ENCODE peak calls at places on chromosome X, in four cellular contexts. C is sigmoid colon, O is vagina, E is endothelial cell of umbilical vein. R is an unnamed sample. For H3K4me1, the result is how much of the 10 kb centered on the place peaks cover.

GRCh38 chrX:34612036-34612435 is 45.0 kb downstream of the TMEM47 start:
- DNase-seq in C (no peak), E (peak), O (no peak), R (no peak)

GRCh38 chrX:140064993-140065392 is 99.7 kb upstream of the CXorf66 start:
- DNase-seq in O (no peak), E (no peak), C (no peak), R (no peak)

GRCh38 chrX:54640103-54640428 is 110.0 kb downstream of the GNL3L start:
- DNase-seq in E (no peak), O (no peak), C (no peak), R (no peak)

GRCh38 chrX:24334473-24334872 is 20.6 kb upstream of the SUPT20HL2 start:
- DNase-seq in E (no peak), O (no peak), C (no peak), R (no peak)

GRCh38 chrX:3545901-3546300 is 167.5 kb downstream of the PRKX start:
- DNase-seq in C (no peak), E (no peak), O (no peak), R (no peak)

GRCh38 chrX:109635151-109635550 is 10.2 kb upstream of the KCNE5 start:
- DNase-seq in O (no peak), E (peak), C (no peak), R (no peak)

GRCh38 chrX:96182366-96182765 is 502.3 kb upstream of the DIAPH2 start:
- DNase-seq in C (no peak), E (peak), O (no peak), R (no peak)

GRCh38 chrX:68488657-68489056 is 10.2 kb upstream of the YIPF6 start:
- DNase-seq in O (no peak), C (no peak), E (no peak), R (no peak)

GRCh38 chrX:57134702-57135101 is 2.5 kb downstream of the SPIN2A start:
- DNase-seq in O (no peak), E (no peak), C (no peak), R (no peak)

GRCh38 chrX:19514791-19515614 is at the start of gene MAP3K15:
- DNase-seq in O (no peak), E (peak), C (no peak), R (no peak)

GRCh38 chrX:104310084-104310483 is 55.4 kb upstream of the ESX1 start:
- DNase-seq in C (no peak), O (no peak), E (peak), R (no peak)

GRCh38 chrX:105191878-105192277 is 28.6 kb downstream of the TEX13A start:
- DNase-seq in O (no peak), C (no peak), E (peak), R (no peak)

GRCh38 chrX:140821280-140821679 is 111.7 kb downstream of the LINC00632 start:
- DNase-seq in E (no peak), O (no peak), C (no peak), R (no peak)

GRCh38 chrX:72313757-72314156 is 8.0 kb upstream of the CITED1 start:
- DNase-seq in C (no peak), E (no peak), O (no peak), R (no peak)

GRCh38 chrX:5113128-5113527 is 1115.5 kb downstream of the NLGN4X start:
- DNase-seq in E (no peak), O (no peak), C (no peak), R (no peak)
- TF ChIP-seq CTCF in E (no peak), O (no peak), C (no peak), R (peak)

DNA sequence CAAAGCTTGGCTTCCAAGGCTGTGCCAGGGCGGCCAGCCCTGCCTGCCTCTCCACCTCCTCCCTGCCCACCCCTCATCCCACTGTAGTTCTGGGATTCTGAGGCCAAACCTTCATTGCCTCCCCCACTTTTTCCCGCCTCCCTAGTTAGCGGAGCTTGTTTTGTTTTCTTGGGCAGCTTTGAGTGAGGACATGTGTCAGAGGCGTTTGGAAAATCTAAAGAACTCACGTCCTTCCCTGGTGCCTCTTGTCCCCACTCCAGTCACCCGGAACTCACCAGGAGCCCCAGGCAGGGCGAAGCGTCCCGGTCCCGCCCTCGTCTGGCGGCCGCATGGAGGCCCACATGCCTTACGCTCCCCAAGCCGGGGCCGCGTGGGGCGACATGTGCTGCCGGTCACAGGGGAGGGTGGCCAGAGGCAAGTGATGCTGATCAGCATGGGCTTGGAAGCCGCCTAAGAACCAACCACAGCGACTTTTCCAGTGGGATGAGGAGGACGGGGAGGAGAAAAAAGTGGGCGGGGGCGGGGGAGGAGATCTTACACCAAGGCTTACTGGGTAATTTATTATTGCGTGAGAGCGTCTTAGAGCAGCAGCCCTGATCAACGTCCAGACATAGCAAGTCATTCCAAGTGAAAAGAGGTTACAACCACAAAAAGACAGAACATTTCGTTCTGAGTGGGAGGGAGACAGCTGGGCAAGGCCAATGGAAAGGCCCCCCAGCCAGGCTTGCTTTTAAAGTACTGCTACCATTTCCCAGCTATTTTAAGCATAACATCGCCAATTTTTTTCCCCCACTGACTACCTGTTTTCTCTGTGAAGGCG is 48.5 kb downstream of the PRPS1 start:
- DNase-seq in O (peak), C (peak), E (peak), R (peak)
- TF ChIP-seq POLR2A in O (peak), C (peak), E (no peak), R (peak)

GRCh38 chrX:39000802-39001201 is 199.5 kb downstream of the MID1IP1 start:
- DNase-seq in E (no peak), O (no peak), C (no peak), R (no peak)
- H3K4me1 ChIP-seq in E (under half), O (under half), C (under half), R (under half)

GRCh38 chrX:143081231-143081630 is 55.5 kb downstream of the SPANXN4 start:
- DNase-seq in O (no peak), E (no peak), C (no peak), R (no peak)
- TF ChIP-seq CTCF in O (no peak), E (no peak), C (no peak), R (no peak)

DNA sequence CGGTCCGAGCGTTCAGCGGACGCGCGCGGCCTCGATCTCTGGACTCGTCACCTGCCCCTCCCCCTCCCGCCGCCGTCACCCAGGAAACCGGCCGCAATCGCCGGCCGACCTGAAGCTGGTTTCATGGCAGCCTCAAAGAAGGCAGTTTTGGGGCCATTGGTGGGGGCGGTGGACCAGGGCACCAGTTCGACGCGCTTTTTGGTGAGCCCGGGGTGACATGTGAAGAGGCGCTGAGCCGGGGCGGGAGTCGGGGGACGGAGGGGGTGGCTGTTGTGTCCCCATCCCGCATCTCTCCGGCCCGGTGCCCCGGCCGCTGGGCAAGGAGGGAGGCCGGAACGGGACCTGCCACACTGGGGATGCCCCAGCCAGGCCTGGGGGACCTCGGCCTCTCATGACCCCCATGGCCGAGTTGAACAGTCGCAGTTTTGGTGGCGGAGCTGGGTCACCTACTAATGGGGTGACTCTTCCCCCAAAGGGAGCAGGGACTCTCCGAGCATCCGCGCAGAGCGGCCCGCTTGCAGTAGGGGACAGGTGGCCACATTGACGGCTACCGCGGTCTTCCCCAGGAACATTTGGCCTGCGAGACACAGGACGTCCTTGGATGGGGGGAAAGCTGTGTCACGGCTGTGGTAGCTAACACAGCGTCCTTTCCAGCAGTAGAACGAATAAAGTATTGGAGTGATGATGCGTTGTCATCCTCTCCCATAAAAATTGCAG is at the start of gene GK:
- DNase-seq in E (peak), O (no peak), C (peak), R (peak)
- TF ChIP-seq POLR2A in E (no peak), O (no peak), C (no peak), R (no peak)

GRCh38 chrX:14076639-14077038 is 46.9 kb upstream of the GEMIN8 start:
- DNase-seq in C (no peak), E (no peak), O (no peak), R (no peak)

GRCh38 chrX:14073158-14073557 is 43.5 kb upstream of the GEMIN8 start:
- DNase-seq in E (no peak), O (no peak), C (no peak), R (no peak)

DNA sequence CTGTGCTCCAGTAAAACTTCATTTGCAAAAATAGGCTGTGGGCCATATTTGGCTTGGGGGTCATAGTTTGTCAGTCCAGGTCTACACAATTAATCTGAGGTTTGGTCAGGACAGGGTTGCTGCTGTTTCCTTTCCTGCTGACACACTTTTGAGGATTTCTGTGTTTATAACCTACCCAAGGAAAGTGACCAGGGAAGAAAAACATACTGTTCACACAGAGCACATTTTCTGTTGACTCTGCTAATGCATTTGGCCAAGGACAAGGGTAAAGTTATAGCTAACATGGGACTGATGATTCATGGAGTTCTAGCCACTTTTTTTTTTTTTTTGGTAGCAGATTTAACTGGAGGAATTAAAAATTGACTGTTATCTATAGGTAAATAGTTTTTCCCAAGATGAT is 43.9 kb upstream of the GEMIN8 start:
- DNase-seq in C (no peak), E (no peak), O (no peak), R (no peak)
- H3K4me1 ChIP-seq in C (under half), E (under half), O (under half), R (under half)

GRCh38 chrX:5458300-5458699 is 770.4 kb downstream of the NLGN4X start:
- DNase-seq in E (no peak), O (no peak), C (no peak), R (no peak)
- TF ChIP-seq CTCF in E (no peak), O (no peak), C (no peak), R (no peak)

R was measured in heart left ventricle.